ENCODE peak calls at places on chromosome 3, in eight cellular contexts. K is T-helper 1 cell, E is GM19239, V is EL, M is WTC11, Y is iPS-NIHi11, T is GM04504, W is sciatic nerve. A is an unnamed sample.
A peak's percentile ranks its signal among the peaks of the same experiment; 100 is the strongest.

GRCh38 chr3:308597-309321 is 112.2 kb downstream of the CHL1 start:
- DNase-seq in K (no peak), E (no peak), V (no peak), M (no peak), Y (no peak), T (no peak), W (no peak), A (no peak)

GRCh38 chr3:42509111-42509510 is 6.7 kb downstream of the VIPR1 start:
- DNase-seq in K (no peak), E (no peak), V (no peak), M (peak; percentile 3), Y (no peak), T (no peak), W (peak; percentile 14), A (no peak)

GRCh38 chr3:132020058-132020457 is 14.8 kb downstream of the CPNE4 start:
- DNase-seq in K (no peak), E (no peak), V (no peak), M (no peak), Y (no peak), T (no peak), W (no peak), A (no peak)

GRCh38 chr3:177357352-177358084 is 160.2 kb upstream of the TBL1XR1 start:
- DNase-seq in K (no peak), E (no peak), V (peak; percentile 89), M (no peak), Y (peak; percentile 44), T (no peak), W (no peak), A (no peak)

GRCh38 chr3:46667657-46668056 is 25.8 kb downstream of the ALS2CL start:
- DNase-seq in K (no peak), E (no peak), V (no peak), M (peak; percentile 5), Y (no peak), T (no peak), W (peak; percentile 54), A (no peak)

GRCh38 chr3:55868347-55868746 is 381.2 kb upstream of the WNT5A start:
- DNase-seq in K (no peak), E (no peak), V (no peak), M (no peak), Y (no peak), T (no peak), W (no peak), A (no peak)

GRCh38 chr3:82000773-82001172 is 239.3 kb upstream of the GBE1 start:
- DNase-seq in K (no peak), E (no peak), V (no peak), M (peak; percentile 24), Y (no peak), T (no peak), W (no peak), A (no peak)

GRCh38 chr3:104952587-104952986 is 414.1 kb upstream of the ALCAM start:
- DNase-seq in K (no peak), E (no peak), V (peak; percentile 86), M (no peak), Y (no peak), T (peak; percentile 61), W (no peak), A (no peak)

GRCh38 chr3:125379483-125379882 is 4.4 kb upstream of the ZNF148 start:
- DNase-seq in K (no peak), E (no peak), V (no peak), M (no peak), Y (no peak), T (no peak), W (no peak), A (no peak)

GRCh38 chr3:127887321-127887720 is 27.7 kb upstream of the KBTBD12 start:
- DNase-seq in K (no peak), E (no peak), V (no peak), M (no peak), Y (no peak), T (no peak), W (no peak), A (no peak)

GRCh38 chr3:38521391-38521987 is 25.3 kb downstream of the EXOG start:
- DNase-seq in K (peak; percentile 41), E (peak; percentile 48), V (peak; percentile 65), M (peak; percentile 83), Y (peak; percentile 79), T (peak; percentile 24), W (peak; percentile 80), A (peak; percentile 48)

GRCh38 chr3:11136871-11137626 is 17.2 kb upstream of the HRH1 start:
- DNase-seq in K (no peak), E (no peak), V (peak; percentile 100), M (no peak), Y (peak; percentile 89), T (peak; percentile 100), W (no peak), A (no peak)

GRCh38 chr3:158991146-158991705 is 189.4 kb downstream of the MFSD1 start:
- DNase-seq in K (no peak), E (no peak), V (no peak), M (peak; percentile 79), Y (no peak), T (no peak), W (no peak), A (no peak)

A was measured in T-helper 9 cell.